ENCODE peak calls at places on chromosome 5, in nine cellular contexts. P, V, G, E, K, C, D, N and J are unnamed samples.

GRCh38 chr5:52994266-52994665 is 5.1 kb downstream of the ITGA2 start:
- DNase-seq in P (peak), V (no peak), G (no peak), E (no peak), K (no peak), C (peak), D (no peak), N (no peak), J (no peak)

GRCh38 chr5:19891658-19892057 is 96.3 kb downstream of the CDH18 start:
- DNase-seq in P (peak), V (no peak), G (no peak), E (no peak), K (peak), C (peak), D (peak), N (no peak), J (no peak)

GRCh38 chr5:10527281-10527950 is 36.5 kb upstream of the ANKRD33B start:
- DNase-seq in P (peak), V (no peak), G (no peak), E (no peak), K (no peak), C (peak), D (no peak), N (no peak), J (no peak)

GRCh38 chr5:45507174-45507573 is 189.0 kb downstream of the HCN1 start:
- DNase-seq in P (no peak), V (no peak), G (no peak), E (peak), K (no peak), C (no peak), D (no peak), N (no peak), J (no peak)

GRCh38 chr5:1111727-1112289 is at the start of gene SLC12A7:
- DNase-seq in P (no peak), V (peak), G (peak), E (no peak), K (peak), C (peak), D (no peak), N (peak), J (no peak)

GRCh38 chr5:142202282-142202681 is 93.7 kb downstream of the NDFIP1 start:
- DNase-seq in P (peak), V (no peak), G (no peak), E (no peak), K (no peak), C (peak), D (no peak), N (no peak), J (no peak)

GRCh38 chr5:56206126-56206525 is 27.0 kb downstream of the ANKRD55 start:
- DNase-seq in P (peak), V (no peak), G (no peak), E (no peak), K (no peak), C (peak), D (peak), N (no peak), J (no peak)

GRCh38 chr5:79111960-79112702 is 522 bp downstream of the BHMT start:
- DNase-seq in P (no peak), V (no peak), G (no peak), E (no peak), K (no peak), C (no peak), D (no peak), N (no peak), J (no peak)

GRCh38 chr5:112109331-112109993 is 309.6 kb downstream of the EPB41L4A start:
- DNase-seq in P (peak), V (no peak), G (no peak), E (no peak), K (peak), C (peak), D (peak), N (no peak), J (peak)

GRCh38 chr5:122053181-122054109 is 24.6 kb downstream of the LOX start:
- DNase-seq in P (peak), V (no peak), G (no peak), E (no peak), K (no peak), C (peak), D (no peak), N (no peak), J (no peak)

GRCh38 chr5:133925866-133926488 is 42.4 kb downstream of the C5orf15 start:
- DNase-seq in P (peak), V (no peak), G (no peak), E (no peak), K (peak), C (peak), D (no peak), N (no peak), J (peak)

GRCh38 chr5:94968507-94969095 is 316.3 kb downstream of the MCTP1 start:
- DNase-seq in P (peak), V (peak), G (no peak), E (no peak), K (peak), C (peak), D (peak), N (no peak), J (peak)

GRCh38 chr5:128436825-128437224 is 101.2 kb downstream of the FBN2 start:
- DNase-seq in P (peak), V (peak), G (no peak), E (no peak), K (peak), C (peak), D (peak), N (no peak), J (peak)

GRCh38 chr5:32193591-32193990 is 19.5 kb upstream of the GOLPH3 start:
- DNase-seq in P (peak), V (no peak), G (peak), E (peak), K (no peak), C (peak), D (no peak), N (no peak), J (peak)

GRCh38 chr5:34007116-34007674 is 655 bp downstream of the AMACR start:
- DNase-seq in P (no peak), V (peak), G (no peak), E (no peak), K (peak), C (no peak), D (no peak), N (no peak), J (no peak)

GRCh38 chr5:13606051-13606450 is 338.4 kb downstream of the DNAH5 start:
- DNase-seq in P (peak), V (peak), G (no peak), E (no peak), K (peak), C (peak), D (no peak), N (no peak), J (peak)

GRCh38 chr5:73120222-73121108 is at the start of gene TMEM171:
- DNase-seq in P (peak), V (peak), G (no peak), E (no peak), K (peak), C (peak), D (no peak), N (peak), J (no peak)

GRCh38 chr5:134092875-134093274 is 21.6 kb upstream of the TCF7 start:
- DNase-seq in P (peak), V (no peak), G (no peak), E (no peak), K (peak), C (peak), D (no peak), N (no peak), J (peak)

GRCh38 chr5:174344335-174344734 is 298.8 kb downstream of the NSG2 start:
- DNase-seq in P (no peak), V (no peak), G (no peak), E (no peak), K (no peak), C (no peak), D (no peak), N (no peak), J (no peak)

GRCh38 chr5:170818222-170818621 is 34.7 kb downstream of the GABRP start:
- DNase-seq in P (peak), V (no peak), G (no peak), E (no peak), K (no peak), C (peak), D (no peak), N (no peak), J (no peak)

GRCh38 chr5:91382530-91383026 is 539 bp downstream of the ARRDC3 start:
- DNase-seq in P (peak), V (no peak), G (no peak), E (peak), K (no peak), C (peak), D (no peak), N (no peak), J (no peak)

GRCh38 chr5:34736445-34737119 is 80.5 kb downstream of the RAI14 start:
- DNase-seq in P (peak), V (no peak), G (no peak), E (no peak), K (no peak), C (peak), D (no peak), N (no peak), J (no peak)

GRCh38 chr5:28648108-28648507 is 1609.7 kb upstream of the CDH9 start:
- DNase-seq in P (no peak), V (peak), G (no peak), E (no peak), K (peak), C (peak), D (no peak), N (no peak), J (peak)

GRCh38 chr5:98769256-98770157 is 4.0 kb upstream of the RGMB start:
- DNase-seq in P (peak), V (peak), G (peak), E (peak), K (peak), C (peak), D (peak), N (peak), J (no peak)
- TF ChIP-seq CTCF in P (peak), V (peak), G (peak), E (peak), K (peak), C (peak), D (peak), N (peak), J (no peak)

GRCh38 chr5:178232124-178232919 is at the start of gene PHYKPL:
- DNase-seq in P (peak), V (peak), G (peak), E (peak), K (peak), C (peak), D (no peak), N (peak), J (no peak)
- TF ChIP-seq CTCF in P (peak), V (no peak), G (no peak), E (peak), K (no peak), C (no peak), D (no peak), N (no peak), J (no peak)

GRCh38 chr5:146906803-146907202 is 28.2 kb upstream of the PPP2R2B start:
- DNase-seq in P (no peak), V (no peak), G (no peak), E (peak), K (no peak), C (peak), D (no peak), N (no peak), J (no peak)
- TF ChIP-seq CTCF in P (no peak), V (no peak), G (no peak), E (peak), K (no peak), C (no peak), D (no peak), N (peak), J (no peak)

DNA sequence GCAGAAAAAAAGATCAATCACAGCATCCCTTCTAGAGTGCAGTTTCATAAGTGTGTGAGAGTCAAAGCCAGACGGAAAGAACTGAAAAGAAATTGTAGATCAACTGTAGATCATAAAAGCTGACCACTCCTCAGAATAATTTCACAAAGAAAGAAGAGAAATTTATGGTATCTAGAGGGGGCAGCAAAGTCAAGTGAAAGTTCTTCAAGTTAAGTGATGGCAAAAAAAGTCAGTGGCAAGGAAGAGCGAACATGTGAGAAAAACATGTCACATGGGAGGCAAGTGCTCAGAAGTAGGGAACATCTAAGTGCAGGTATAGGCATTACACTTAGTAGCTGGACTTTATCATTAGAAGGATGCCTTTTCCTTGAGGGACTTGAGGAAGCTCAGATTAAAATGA is 245.1 kb upstream of the ISL1 start:
- DNase-seq in P (no peak), V (no peak), G (no peak), E (no peak), K (no peak), C (no peak), D (no peak), N (no peak), J (no peak)
- TF ChIP-seq CTCF in P (no peak), V (no peak), G (no peak), E (no peak), K (no peak), C (no peak), D (no peak), N (no peak), J (no peak)

GRCh38 chr5:125584119-125584518 is 837.7 kb upstream of the ZNF608 start:
- DNase-seq in P (no peak), V (no peak), G (no peak), E (no peak), K (no peak), C (peak), D (no peak), N (no peak), J (no peak)
- TF ChIP-seq CTCF in P (no peak), V (no peak), G (no peak), E (no peak), K (no peak), C (no peak), D (no peak), N (no peak), J (no peak)

GRCh38 chr5:154583545-154584168 is 105.6 kb upstream of the HAND1 start:
- DNase-seq in P (no peak), V (peak), G (no peak), E (no peak), K (peak), C (no peak), D (no peak), N (no peak), J (no peak)
- TF ChIP-seq CTCF in P (no peak), V (no peak), G (no peak), E (no peak), K (no peak), C (no peak), D (no peak), N (no peak), J (no peak)

GRCh38 chr5:93421987-93422391 is 159.0 kb downstream of the NR2F1-AS1 start:
- DNase-seq in P (no peak), V (no peak), G (no peak), E (peak), K (no peak), C (peak), D (no peak), N (no peak), J (no peak)
- TF ChIP-seq CTCF in P (no peak), V (no peak), G (no peak), E (no peak), K (no peak), C (no peak), D (no peak), N (no peak), J (no peak)

GRCh38 chr5:143714629-143715028 is 97.3 kb upstream of the HMHB1 start:
- DNase-seq in P (peak), V (no peak), G (no peak), E (no peak), K (no peak), C (peak), D (no peak), N (no peak), J (no peak)

GRCh38 chr5:143713331-143714032 is 98.5 kb upstream of the HMHB1 start:
- DNase-seq in P (peak), V (no peak), G (no peak), E (no peak), K (no peak), C (peak), D (no peak), N (no peak), J (no peak)

GRCh38 chr5:143716856-143717255 is 95.1 kb upstream of the HMHB1 start:
- DNase-seq in P (no peak), V (no peak), G (no peak), E (no peak), K (no peak), C (no peak), D (no peak), N (no peak), J (no peak)

GRCh38 chr5:143720689-143721088 is 91.3 kb upstream of the HMHB1 start:
- DNase-seq in P (no peak), V (no peak), G (no peak), E (no peak), K (no peak), C (no peak), D (no peak), N (no peak), J (no peak)

GRCh38 chr5:143717400-143717799 is 94.6 kb upstream of the HMHB1 start:
- DNase-seq in P (peak), V (no peak), G (no peak), E (no peak), K (peak), C (peak), D (no peak), N (no peak), J (no peak)
- TF ChIP-seq CTCF in P (no peak), V (no peak), G (peak), E (no peak), K (no peak), C (no peak), D (no peak), N (no peak), J (no peak)